ENCODE peak calls at places on chromosomes 11 and 22, in seven cellular contexts. A, R, T, N, F, W and Q are unnamed samples.

GRCh38 chr22:36566720-36567119 is 37.8 kb upstream of the EIF3D start:
- DNase-seq in A (no peak), R (no peak), T (no peak), N (no peak), F (no peak), W (no peak), Q (no peak)

GRCh38 chr11:123308077-123308476 is 113.0 kb upstream of the CLMP start:
- DNase-seq in A (no peak), R (no peak), T (peak; percentile 74), N (peak; percentile 87), F (no peak), W (no peak), Q (no peak)

GRCh38 chr11:108985611-108986279 is 320.9 kb downstream of the DDX10 start:
- DNase-seq in A (peak; percentile 8), R (no peak), T (no peak), N (peak; percentile 80), F (no peak), W (peak; percentile 48), Q (no peak)

GRCh38 chr11:17478064-17478463 is 1.4 kb upstream of the ABCC8 start:
- DNase-seq in A (no peak), R (peak; percentile 22), T (no peak), N (peak; percentile 8), F (no peak), W (no peak), Q (no peak)

GRCh38 chr22:22753526-22754267 is 109.3 kb downstream of the GGTLC2 start:
- DNase-seq in A (peak; percentile 76), R (peak; percentile 86), T (peak; percentile 87), N (peak; percentile 56), F (peak; percentile 47), W (peak; percentile 62), Q (peak; percentile 86)

GRCh38 chr22:41401781-41402648 is 20.3 kb downstream of the TEF start:
- DNase-seq in A (peak; percentile 50), R (no peak), T (no peak), N (peak; percentile 82), F (no peak), W (peak; percentile 82), Q (no peak)

GRCh38 chr22:37328017-37328416 is 45.7 kb downstream of the CYTH4 start:
- DNase-seq in A (no peak), R (no peak), T (no peak), N (peak; percentile 91), F (peak; percentile 96), W (peak; percentile 93), Q (no peak)

GRCh38 chr22:19619144-19620009 is 94.9 kb upstream of the SEPTIN5 start:
- DNase-seq in A (no peak), R (no peak), T (peak; percentile 34), N (no peak), F (no peak), W (no peak), Q (peak; percentile 92)

GRCh38 chr11:111410951-111411350 is 31.9 kb upstream of the POU2AF1 start:
- DNase-seq in A (no peak), R (no peak), T (no peak), N (no peak), F (no peak), W (no peak), Q (no peak)

GRCh38 chr11:74018331-74019005 is 9.6 kb upstream of the UCP3 start:
- DNase-seq in A (peak; percentile 84), R (no peak), T (no peak), N (peak; percentile 91), F (no peak), W (peak; percentile 88), Q (no peak)

GRCh38 chr11:119376197-119376847 is 5.2 kb downstream of the USP2 start:
- DNase-seq in A (no peak), R (no peak), T (no peak), N (peak; percentile 42), F (no peak), W (no peak), Q (peak; percentile 44)

GRCh38 chr11:44726278-44727113 is at the start of gene TSPAN18:
- DNase-seq in A (peak; percentile 69), R (peak; percentile 78), T (peak; percentile 64), N (peak; percentile 32), F (no peak), W (no peak), Q (peak; percentile 26)

GRCh38 chr11:113110046-113110445 is 148.8 kb downstream of the NCAM1 start:
- DNase-seq in A (no peak), R (no peak), T (no peak), N (no peak), F (no peak), W (no peak), Q (no peak)

GRCh38 chr11:102309621-102310541 is 7.4 kb upstream of the BIRC3 start:
- DNase-seq in A (no peak), R (peak; percentile 87), T (no peak), N (peak; percentile 37), F (no peak), W (no peak), Q (no peak)

GRCh38 chr11:99325807-99326206 is 305.1 kb downstream of the CNTN5 start:
- DNase-seq in A (peak; percentile 36), R (no peak), T (no peak), N (peak; percentile 91), F (no peak), W (peak; percentile 93), Q (no peak)

GRCh38 chr11:86638673-86639072 is 33.7 kb downstream of the ME3 start:
- DNase-seq in A (no peak), R (no peak), T (no peak), N (no peak), F (no peak), W (no peak), Q (no peak)

GRCh38 chr22:43110927-43111623 is 525 bp downstream of the BIK start:
- DNase-seq in A (peak; percentile 69), R (peak; percentile 64), T (peak; percentile 34), N (peak; percentile 11), F (no peak), W (peak; percentile 35), Q (peak; percentile 89)
- TF ChIP-seq EZH2phosphoT487 in A (no peak), R (no peak), T (no peak), N (no peak), F (no peak), W (no peak), Q (no peak)

DNA sequence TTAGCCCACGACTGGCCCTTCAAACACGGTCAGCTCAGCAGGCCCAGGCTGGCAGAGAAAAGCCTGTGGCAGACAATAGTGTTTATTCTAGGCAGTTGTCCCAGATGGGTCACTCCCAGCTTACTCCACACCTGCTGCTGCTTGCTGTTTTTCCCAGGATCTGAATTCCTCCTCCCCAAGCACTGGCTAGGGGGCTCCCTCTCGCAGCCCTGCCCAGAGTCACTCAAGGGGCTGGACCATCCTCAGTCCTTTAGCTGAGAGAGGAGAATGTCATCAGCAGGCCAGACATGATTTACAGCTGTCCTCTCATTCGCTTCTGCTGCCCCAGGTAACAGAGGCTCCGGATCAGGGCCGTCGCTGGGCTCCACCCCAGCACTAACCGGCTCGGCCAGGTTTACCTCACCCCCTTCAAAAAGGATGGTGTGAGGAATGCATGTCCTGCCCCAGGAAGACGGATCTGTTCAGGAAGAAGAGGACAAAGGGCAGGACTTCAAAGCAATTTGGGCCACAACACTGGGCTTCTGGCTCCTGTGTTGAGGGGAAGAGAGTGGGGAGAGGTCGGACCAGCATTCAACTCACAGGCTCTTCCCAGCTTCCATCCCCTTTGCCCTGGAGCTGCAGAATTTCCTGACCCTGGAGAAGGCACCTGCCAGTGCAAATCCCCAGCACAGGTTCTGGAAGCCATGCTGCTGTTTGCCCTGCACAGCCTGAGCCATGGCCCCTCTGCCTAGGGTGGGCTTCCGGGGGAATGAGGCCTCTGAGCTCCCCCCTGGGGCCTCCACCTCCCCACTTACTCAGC is 59.7 kb upstream of the BARX2 start:
- DNase-seq in A (peak; percentile 58), R (peak; percentile 62), T (no peak), N (no peak), F (peak; percentile 32), W (peak; percentile 89), Q (no peak)
- H3K9me2 ChIP-seq in A (no peaks in the 10 kb centered on the region), R (no peaks in the 10 kb centered on the region), T (no peaks in the 10 kb centered on the region), N (no peaks in the 10 kb centered on the region), F (no peaks in the 10 kb centered on the region), W (no peaks in the 10 kb centered on the region), Q (no peaks in the 10 kb centered on the region)

GRCh38 chr11:45988922-45989321 is 66.5 kb downstream of the LARGE2 start:
- DNase-seq in A (no peak), R (no peak), T (no peak), N (no peak), F (no peak), W (no peak), Q (no peak)

GRCh38 chr11:45993438-45994064 is 71.1 kb downstream of the LARGE2 start:
- DNase-seq in A (peak; percentile 16), R (peak; percentile 18), T (no peak), N (peak; percentile 53), F (no peak), W (no peak), Q (no peak)

GRCh38 chr11:45995342-45995734 is 72.9 kb downstream of the LARGE2 start:
- DNase-seq in A (no peak), R (no peak), T (no peak), N (no peak), F (no peak), W (no peak), Q (no peak)

GRCh38 chr11:45997599-45997998 is 75.1 kb downstream of the LARGE2 start:
- DNase-seq in A (no peak), R (no peak), T (no peak), N (no peak), F (no peak), W (peak; percentile 9), Q (no peak)

GRCh38 chr11:45994421-45995341 is 72.2 kb downstream of the LARGE2 start:
- DNase-seq in A (peak; percentile 66), R (peak; percentile 83), T (peak; percentile 65), N (peak; percentile 49), F (no peak), W (no peak), Q (no peak)
- TF ChIP-seq EZH2phosphoT487 in A (no peak), R (no peak), T (no peak), N (no peak), F (no peak), W (no peak), Q (no peak)

GRCh38 chr11:67452141-67452952 is at the start of gene GPR152:
- DNase-seq in A (no peak), R (no peak), T (no peak), N (no peak), F (no peak), W (no peak), Q (no peak)

GRCh38 chr11:67449116-67449844 is 3.2 kb downstream of the GPR152 start:
- DNase-seq in A (no peak), R (no peak), T (peak; percentile 25), N (no peak), F (no peak), W (no peak), Q (peak; percentile 77)

GRCh38 chr11:67448220-67448609 is 4.3 kb downstream of the GPR152 start:
- DNase-seq in A (no peak), R (no peak), T (no peak), N (no peak), F (no peak), W (no peak), Q (no peak)

GRCh38 chr11:67451658-67451976 is 912 bp downstream of the GPR152 start:
- DNase-seq in A (no peak), R (no peak), T (no peak), N (no peak), F (no peak), W (no peak), Q (no peak)

GRCh38 chr11:67450796-67451657 is 1.5 kb downstream of the GPR152 start:
- DNase-seq in A (no peak), R (no peak), T (no peak), N (no peak), F (no peak), W (no peak), Q (no peak)
- H3K9me2 ChIP-seq in A (no peaks in the 10 kb centered on the region), R (no peaks in the 10 kb centered on the region), T (no peaks in the 10 kb centered on the region), N (no peaks in the 10 kb centered on the region), F (no peaks in the 10 kb centered on the region), W (no peaks in the 10 kb centered on the region), Q (no peaks in the 10 kb centered on the region)

GRCh38 chr11:93857413-93858185 is 7.2 kb upstream of the VSTM5 start:
- DNase-seq in A (no peak), R (no peak), T (no peak), N (peak; percentile 40), F (no peak), W (peak; percentile 22), Q (no peak)
- TF ChIP-seq EZH2phosphoT487 in A (no peak), R (no peak), T (no peak), N (no peak), F (no peak), W (no peak), Q (no peak)